ENCODE peak calls at places on chromosomes 4 and X, in seven cellular contexts. O is progenitor cell of endocrine pancreas; X is right lobe of liver; N is CD4-positive, alpha-beta T cell; S is endothelial cell; W is A549; D is ascending aorta. J is an unnamed sample.

GRCh38 chr4:109041463-109041862 is 261.0 kb downstream of the COL25A1 start:
- DNase-seq in N (no peak), D (no peak), W (no peak), X (no peak), O (no peak), S (no peak), J (no peak)

GRCh38 chrX:110396777-110397176 is 38.1 kb downstream of the RTL9 start:
- DNase-seq in O (no peak), D (no peak), S (no peak), W (no peak), X (no peak), N (no peak), J (no peak)

GRCh38 chr4:24001945-24002640 is 112.2 kb upstream of the PPARGC1A start:
- DNase-seq in X (no peak), N (no peak), S (no peak), O (no peak), D (no peak), W (no peak), J (no peak)

GRCh38 chr4:141652161-141652778 is 15.9 kb downstream of the IL15 start:
- DNase-seq in N (no peak), W (no peak), S (no peak), O (no peak), X (no peak), D (no peak), J (no peak)

GRCh38 chrX:100654256-100654655 is 10.3 kb downstream of the SRPX2 start:
- DNase-seq in O (no peak), X (no peak), S (no peak), D (no peak), N (no peak), W (peak), J (no peak)

GRCh38 chrX:65607070-65607742 is 60.2 kb upstream of the MSN start:
- DNase-seq in D (no peak), W (no peak), N (no peak), O (no peak), S (no peak), X (no peak), J (no peak)

GRCh38 chr4:10090467-10091250 is 25.9 kb downstream of the WDR1 start:
- DNase-seq in O (no peak), N (no peak), X (peak), S (no peak), D (no peak), W (no peak), J (no peak)

GRCh38 chrX:69163936-69164741 is 1.1 kb downstream of the PJA1 start:
- DNase-seq in X (no peak), O (no peak), S (no peak), N (peak), D (no peak), W (no peak), J (peak)

GRCh38 chr4:44150091-44150576 is 298.5 kb downstream of the KCTD8 start:
- DNase-seq in O (no peak), X (no peak), W (no peak), D (no peak), S (no peak), N (no peak), J (no peak)

GRCh38 chr4:40189997-40190396 is 6.8 kb upstream of the RHOH start:
- DNase-seq in X (no peak), O (no peak), D (no peak), S (no peak), W (no peak), N (no peak), J (no peak)

GRCh38 chr4:3572363-3572762 is 40.1 kb upstream of the LRPAP1 start:
- DNase-seq in S (no peak), D (no peak), N (no peak), W (no peak), O (no peak), X (no peak), J (no peak)

GRCh38 chrX:2935364-2935748 is 6.2 kb upstream of the ARSD start:
- DNase-seq in D (no peak), X (no peak), W (no peak), O (no peak), N (no peak), S (no peak), J (no peak)

GRCh38 chrX:71118985-71119535 is 664 bp downstream of the MED12 start:
- DNase-seq in N (no peak), X (no peak), S (no peak), W (no peak), D (no peak), O (no peak), J (no peak)

GRCh38 chrX:116961872-116962582 is 499.3 kb upstream of the CT83 start:
- DNase-seq in X (no peak), O (no peak), D (no peak), S (no peak), N (no peak), W (no peak), J (peak)

GRCh38 chr4:138035781-138036258 is 206.3 kb downstream of the SLC7A11 start:
- DNase-seq in N (no peak), X (no peak), D (no peak), W (peak), S (peak), O (no peak), J (peak)

GRCh38 chr4:175536852-175537453 is 275.1 kb downstream of the GPM6A start:
- DNase-seq in O (no peak), W (peak), X (no peak), D (no peak), N (no peak), S (peak), J (peak)

GRCh38 chr4:182768821-182769220 is 148.4 kb downstream of the DCTD start:
- DNase-seq in X (no peak), D (no peak), N (no peak), S (no peak), W (no peak), O (no peak), J (no peak)

GRCh38 chr4:158121203-158121586 is 51.6 kb downstream of the GASK1B start:
- DNase-seq in W (no peak), S (no peak), N (no peak), D (no peak), X (no peak), O (no peak), J (no peak)

GRCh38 chrX:10893976-10894375 is 217.2 kb upstream of the HCCS start:
- DNase-seq in S (no peak), D (no peak), X (no peak), N (no peak), O (no peak), W (no peak), J (no peak)

GRCh38 chr4:55568905-55569504 is 22.3 kb upstream of the CLOCK start:
- DNase-seq in W (no peak), D (no peak), X (no peak), N (no peak), O (no peak), S (no peak), J (no peak)

GRCh38 chr4:173046818-173047217 is 121.8 kb upstream of the GALNT7 start:
- DNase-seq in S (no peak), W (no peak), O (no peak), D (no peak), X (no peak), N (no peak), J (peak)

GRCh38 chrX:107818900-107819521 is 6.7 kb upstream of the MID2 start:
- DNase-seq in D (no peak), X (no peak), S (no peak), N (no peak), W (no peak), O (no peak), J (no peak)

GRCh38 chrX:71111141-71111843 is at the start of gene IL2RG:
- DNase-seq in S (no peak), O (no peak), D (no peak), W (no peak), N (peak), X (peak), J (no peak)

GRCh38 chrX:31590581-31591113 is 518.8 kb upstream of the FTHL17 start:
- DNase-seq in X (no peak), O (no peak), D (no peak), N (no peak), S (no peak), W (no peak), J (no peak)

GRCh38 chr4:52907510-52907909 is 45.4 kb downstream of the RASL11B start:
- DNase-seq in O (no peak), D (no peak), N (no peak), X (no peak), S (no peak), W (no peak), J (no peak)

DNA sequence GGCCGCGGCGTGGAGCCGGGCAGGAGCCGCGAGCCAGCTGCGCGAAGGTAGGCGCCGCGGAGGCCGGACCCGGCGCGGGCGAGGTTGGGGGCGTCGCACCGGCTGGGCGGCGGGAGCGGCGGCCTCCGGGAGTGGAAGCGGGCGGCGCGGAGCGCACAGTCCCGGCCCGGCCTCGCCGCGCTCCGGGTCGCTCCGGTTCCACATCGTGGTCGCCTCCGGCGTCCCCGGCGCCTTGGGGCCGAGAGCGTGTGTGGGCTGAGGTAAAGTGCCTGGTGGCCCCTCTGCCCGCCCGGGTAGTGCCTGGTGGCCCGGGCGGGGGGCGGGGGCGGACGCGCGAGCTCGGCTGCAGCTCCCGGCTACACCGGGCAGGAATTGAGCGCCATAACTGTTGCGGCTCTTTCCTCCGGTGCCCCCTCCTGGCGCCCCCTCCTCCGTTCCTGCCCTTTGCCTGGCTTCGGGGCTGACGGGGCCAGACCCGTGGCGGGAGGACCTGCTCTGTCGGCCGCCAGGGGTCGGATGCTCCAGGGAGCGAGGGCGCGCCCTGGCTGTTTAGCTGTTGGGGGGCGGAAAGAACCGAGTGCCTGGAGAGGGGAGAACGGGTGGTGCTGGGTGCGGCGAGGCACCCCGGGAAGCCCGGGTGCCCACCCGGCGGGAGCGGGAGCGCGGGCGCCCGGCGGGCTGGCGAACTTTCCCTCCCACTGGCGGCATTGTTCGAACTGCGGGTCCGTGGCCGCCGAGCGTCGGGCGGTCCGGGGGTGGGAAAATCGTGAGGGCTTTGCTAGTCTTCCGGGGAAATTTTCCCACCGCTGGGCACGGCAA is 661 bp downstream of the JADE3 start:
- DNase-seq in W (peak), X (peak), S (peak), D (no peak), O (peak), N (peak), J (peak)
- TF ChIP-seq CTCF in W (peak), X (peak), S (peak), D (peak), O (peak), N (peak), J (peak)

GRCh38 chrX:47178337-47178736 is 15.3 kb upstream of the UBA1 start:
- DNase-seq in D (no peak), O (no peak), X (peak), N (no peak), W (no peak), S (no peak), J (no peak)

GRCh38 chrX:47180346-47180745 is 13.3 kb upstream of the UBA1 start:
- DNase-seq in X (peak), S (no peak), O (no peak), N (no peak), W (no peak), D (no peak), J (no peak)

GRCh38 chrX:47179928-47180255 is 13.7 kb upstream of the UBA1 start:
- DNase-seq in S (no peak), N (no peak), D (no peak), W (no peak), O (no peak), X (peak), J (no peak)

GRCh38 chrX:47181301-47181700 is 12.3 kb upstream of the UBA1 start:
- DNase-seq in N (no peak), O (no peak), D (no peak), W (no peak), X (no peak), S (no peak), J (no peak)

GRCh38 chrX:47179221-47179927 is 14.3 kb upstream of the UBA1 start:
- DNase-seq in D (no peak), O (no peak), W (no peak), N (no peak), X (peak), S (no peak), J (no peak)
- TF ChIP-seq CTCF in D (no peak), O (no peak), W (no peak), N (no peak), X (no peak), S (no peak), J (no peak)

DNA sequence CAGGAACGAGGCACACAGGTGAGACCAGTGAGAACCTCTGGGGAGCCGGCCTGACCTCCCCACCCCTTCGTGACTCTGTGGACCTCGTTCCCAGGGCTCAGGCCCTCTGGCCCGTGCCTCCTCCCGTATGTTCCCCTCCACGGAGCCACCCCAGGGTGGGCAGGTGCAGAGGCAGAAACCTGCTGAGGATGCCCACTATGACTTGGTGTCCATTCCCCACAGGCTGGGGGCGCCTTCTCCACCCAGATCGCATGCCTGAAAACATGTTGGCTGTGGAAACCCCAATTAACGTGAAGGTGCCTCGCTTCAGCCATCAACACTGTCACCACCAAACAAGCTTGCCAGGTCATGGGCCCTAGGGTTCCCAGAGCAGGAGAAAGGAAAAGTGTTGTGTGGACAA is 27.0 kb downstream of the BLOC1S4 start:
- DNase-seq in S (no peak), D (no peak), N (no peak), W (no peak), O (no peak), X (peak), J (no peak)
- TF ChIP-seq CTCF in S (no peak), D (no peak), N (no peak), W (no peak), O (no peak), X (no peak), J (no peak)

DNA sequence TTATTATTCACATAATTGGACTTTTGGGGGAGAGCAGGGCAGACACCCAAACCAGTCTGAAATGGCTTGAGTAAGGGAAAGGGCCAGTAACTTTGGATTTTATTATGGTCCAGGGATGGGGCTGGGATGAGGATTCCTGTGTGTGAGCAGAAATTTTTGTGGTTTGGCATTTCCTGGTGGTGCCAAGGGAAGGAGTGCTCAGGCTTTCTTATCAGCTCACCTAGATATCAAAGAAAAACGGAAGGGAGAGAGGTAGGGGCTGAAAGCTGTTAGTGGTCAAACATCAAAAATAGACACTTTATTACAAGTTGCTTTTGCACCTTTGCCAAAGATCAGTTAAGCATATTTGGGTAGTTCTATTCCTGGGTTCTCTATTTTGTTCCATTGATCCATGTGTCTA is 128.5 kb upstream of the DIPK2B start:
- DNase-seq in D (no peak), O (no peak), N (no peak), S (no peak), X (no peak), W (no peak), J (no peak)
- TF ChIP-seq CTCF in D (no peak), O (no peak), N (no peak), S (no peak), X (no peak), W (no peak), J (no peak)

DNA sequence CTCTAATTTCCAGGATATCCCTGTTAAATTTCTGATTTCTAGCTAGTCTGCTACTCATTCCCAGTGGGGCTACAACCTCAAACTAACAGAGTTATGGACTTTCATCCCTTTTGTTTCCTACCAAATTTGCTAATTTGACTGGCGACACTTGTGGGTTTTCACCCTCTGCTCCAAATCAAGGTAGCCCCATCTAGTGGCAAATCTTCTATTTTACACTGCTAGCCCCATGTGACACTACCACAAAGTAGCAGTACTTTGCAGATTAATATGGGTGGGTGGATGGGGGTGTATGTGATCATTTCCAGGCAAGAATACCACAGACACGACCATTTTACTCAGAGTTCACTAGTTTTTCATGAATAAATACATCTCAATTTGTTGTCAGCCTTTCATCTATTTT is 150.3 kb downstream of the MSL3 start:
- DNase-seq in O (no peak), X (no peak), N (peak), D (no peak), W (peak), S (peak), J (no peak)
- TF ChIP-seq CTCF in O (peak), X (peak), N (no peak), D (no peak), W (peak), S (no peak), J (peak)

GRCh38 chr4:77044458-77045124 is 31.2 kb downstream of the CCNI start:
- DNase-seq in X (no peak), N (no peak), O (no peak), W (no peak), S (no peak), D (no peak), J (no peak)

GRCh38 chr4:77045490-77045889 is 30.3 kb downstream of the CCNI start:
- DNase-seq in O (no peak), X (no peak), S (no peak), W (no peak), N (no peak), D (no peak), J (no peak)

GRCh38 chr4:77050962-77051361 is 24.8 kb downstream of the CCNI start:
- DNase-seq in W (no peak), D (no peak), O (no peak), X (no peak), N (no peak), S (no peak), J (no peak)

GRCh38 chr4:77043507-77044131 is 32.2 kb downstream of the CCNI start:
- DNase-seq in O (no peak), N (no peak), S (no peak), X (no peak), W (no peak), D (no peak), J (no peak)

DNA sequence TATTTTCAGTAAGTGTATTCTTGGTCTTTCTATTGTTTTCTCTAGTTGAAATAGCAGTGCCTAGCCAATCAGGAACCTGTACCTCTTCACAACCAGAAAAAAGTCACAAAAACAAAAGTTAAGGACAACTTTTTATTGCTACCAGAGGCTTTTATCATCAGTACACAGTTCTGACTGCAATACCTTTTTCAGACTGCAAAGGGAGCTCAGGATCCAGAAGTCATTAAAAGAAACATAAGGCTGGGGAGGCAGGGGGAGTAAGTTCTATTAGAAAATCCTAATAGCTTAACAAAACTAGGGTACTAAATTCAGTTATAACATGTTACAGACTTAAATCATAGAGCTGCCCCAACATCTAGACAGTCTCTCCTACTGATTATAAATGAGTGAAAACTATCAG is 28.8 kb downstream of the CCNI start:
- DNase-seq in X (no peak), D (no peak), W (peak), N (no peak), O (no peak), S (no peak), J (no peak)
- TF ChIP-seq CTCF in X (peak), D (peak), W (no peak), N (no peak), O (peak), S (peak), J (peak)

GRCh38 chr4:181259081-181259480 is 984.1 kb upstream of the TENM3 start:
- DNase-seq in D (no peak), W (no peak), N (no peak), X (no peak), S (no peak), O (no peak), J (no peak)

GRCh38 chr4:181258569-181258968 is 984.6 kb upstream of the TENM3 start:
- DNase-seq in N (no peak), X (no peak), S (no peak), O (no peak), D (no peak), W (no peak), J (no peak)

GRCh38 chr4:181264908-181265307 is 978.3 kb upstream of the TENM3 start:
- DNase-seq in S (peak), X (no peak), N (no peak), D (no peak), O (no peak), W (no peak), J (peak)

DNA sequence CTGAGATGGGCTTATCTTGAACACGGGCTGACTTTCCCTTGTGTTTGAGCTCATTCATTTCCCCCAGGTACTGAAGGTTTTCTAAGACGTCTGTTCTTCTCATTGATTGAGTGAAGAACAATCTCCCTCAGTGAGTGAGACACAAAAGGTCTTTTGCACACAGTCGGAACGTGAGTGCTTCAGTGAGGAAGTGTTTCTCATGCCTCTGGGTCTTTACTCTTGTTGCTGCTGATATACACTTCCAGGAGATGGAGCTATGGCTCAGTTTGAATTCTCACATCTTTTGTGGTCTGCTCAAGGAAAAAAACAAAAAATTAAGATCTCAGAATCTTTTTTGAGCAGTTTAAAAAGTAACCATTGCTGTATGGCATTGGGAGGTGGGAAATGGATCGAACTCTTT is 981.9 kb upstream of the TENM3 start:
- DNase-seq in W (no peak), X (no peak), D (no peak), O (no peak), N (no peak), S (peak), J (no peak)
- TF ChIP-seq CTCF in W (no peak), X (no peak), D (no peak), O (peak), N (no peak), S (no peak), J (peak)